ENCODE peak calls at places on chromosomes 5 and 9, in eight cellular contexts. M, T, U, E, K, L, X and S are unnamed samples.

GRCh38 chr9:130421802-130422276 is 22.9 kb upstream of the ASS1 start:
- DNase-seq in E (no peak), X (no peak), K (no peak), M (no peak), U (no peak), T (no peak), L (no peak), S (no peak)

GRCh38 chr5:168314735-168315411 is 23.4 kb downstream of the WWC1 start:
- DNase-seq in T (no peak), K (no peak), L (peak), M (peak), U (no peak), X (peak), E (no peak), S (no peak)

GRCh38 chr9:131335356-131335755 is 45.8 kb downstream of the PLPP7 start:
- DNase-seq in L (no peak), M (no peak), T (no peak), X (no peak), K (peak), U (no peak), E (no peak), S (no peak)

GRCh38 chr5:82150562-82150961 is 127.6 kb downstream of the RPS23 start:
- DNase-seq in T (no peak), E (no peak), M (no peak), X (no peak), K (no peak), L (no peak), U (no peak), S (no peak)

GRCh38 chr5:142922223-142922952 is 152.2 kb downstream of the ARHGAP26 start:
- DNase-seq in X (no peak), E (peak), T (no peak), L (peak), K (no peak), M (no peak), U (no peak), S (no peak)

GRCh38 chr5:154356256-154356655 is 89.5 kb upstream of the SAP30L start:
- DNase-seq in K (peak), T (no peak), E (no peak), M (no peak), U (no peak), L (no peak), X (no peak), S (no peak)

GRCh38 chr5:124844371-124844770 is 97.9 kb upstream of the ZNF608 start:
- DNase-seq in U (no peak), K (no peak), X (no peak), E (no peak), L (no peak), T (no peak), M (no peak), S (no peak)

GRCh38 chr5:139788294-139788875 is 7.2 kb upstream of the PSD2 start:
- DNase-seq in T (no peak), X (no peak), L (no peak), K (no peak), U (no peak), M (no peak), E (no peak), S (no peak)

GRCh38 chr5:40875958-40876357 is 33.3 kb upstream of the C7 start:
- DNase-seq in U (no peak), T (no peak), X (no peak), M (no peak), L (no peak), K (no peak), E (no peak), S (no peak)

GRCh38 chr5:89849819-89850515 is 559.6 kb downstream of the CETN3 start:
- DNase-seq in U (no peak), X (no peak), L (no peak), K (no peak), M (no peak), T (no peak), E (no peak), S (no peak)

GRCh38 chr5:68122929-68123328 is 92.6 kb upstream of the PIK3R1 start:
- DNase-seq in X (no peak), T (no peak), M (no peak), U (no peak), K (no peak), L (no peak), E (no peak), S (no peak)

GRCh38 chr9:89635816-89636215 is 31.0 kb downstream of the GADD45G start:
- DNase-seq in T (no peak), X (peak), L (no peak), U (no peak), M (no peak), E (no peak), K (no peak), S (no peak)

GRCh38 chr5:57383093-57383861 is 99.3 kb downstream of the ACTBL2 start:
- DNase-seq in K (no peak), E (peak), U (no peak), M (no peak), T (no peak), X (no peak), L (peak), S (no peak)

GRCh38 chr9:125538092-125538473 is 168.9 kb downstream of the MAPKAP1 start:
- DNase-seq in U (peak), X (peak), K (no peak), L (peak), M (peak), E (peak), T (no peak), S (no peak)

GRCh38 chr5:126365446-126366198 is 57.6 kb upstream of the GRAMD2B start:
- DNase-seq in T (no peak), U (no peak), E (no peak), X (peak), M (no peak), L (no peak), K (no peak), S (no peak)

GRCh38 chr5:89181546-89181945 is 298.6 kb upstream of the MEF2C start:
- DNase-seq in K (no peak), X (no peak), M (no peak), U (no peak), L (no peak), E (no peak), T (no peak), S (no peak)

GRCh38 chr5:88839238-88839637 is 43.7 kb downstream of the MEF2C start:
- DNase-seq in U (no peak), K (no peak), E (no peak), M (no peak), T (no peak), L (no peak), X (no peak), S (no peak)

GRCh38 chr5:133469846-133470245 is 142.5 kb downstream of the FSTL4 start:
- DNase-seq in X (no peak), E (no peak), K (no peak), L (no peak), T (no peak), M (no peak), U (no peak), S (no peak)

GRCh38 chr9:91751922-91752321 is 198.1 kb downstream of the ROR2 start:
- DNase-seq in X (no peak), U (no peak), K (no peak), L (no peak), T (no peak), M (no peak), E (no peak), S (no peak)

GRCh38 chr5:113092683-113093082 is 116.1 kb downstream of the DCP2 start:
- DNase-seq in X (no peak), E (no peak), L (no peak), M (no peak), K (no peak), T (no peak), U (no peak), S (no peak)

GRCh38 chr9:20066120-20066519 is 277.3 kb upstream of the SLC24A2 start:
- DNase-seq in T (no peak), X (no peak), M (no peak), K (no peak), U (no peak), E (no peak), L (no peak), S (no peak)

GRCh38 chr5:176608937-176609723 is 826 bp downstream of the GPRIN1 start:
- DNase-seq in L (no peak), K (no peak), M (no peak), E (no peak), X (no peak), U (no peak), T (no peak), S (no peak)

GRCh38 chr5:144086295-144086694 is 84.2 kb downstream of the YIPF5 start:
- DNase-seq in L (no peak), M (no peak), X (no peak), U (no peak), E (no peak), K (no peak), T (no peak), S (no peak)

GRCh38 chr9:135536166-135536565 is 9.8 kb upstream of the OBP2A start:
- DNase-seq in E (no peak), K (no peak), T (no peak), U (no peak), L (no peak), X (no peak), M (peak), S (no peak)
- H3K27ac ChIP-seq in E (no peak), K (no peak), T (no peak), U (no peak), L (no peak), X (no peak), M (no peak), S (no peak)

GRCh38 chr9:35415769-35416427 is 74.0 kb upstream of the RUSC2 start:
- DNase-seq in L (no peak), M (no peak), U (no peak), X (no peak), K (no peak), T (no peak), E (no peak), S (no peak)
- TF ChIP-seq CTCF in L (no peak), M (no peak), U (no peak), X (no peak), K (no peak), T (no peak), E (no peak), S (no peak)

GRCh38 chr5:38453506-38453905 is 102.9 kb downstream of the LIFR start:
- DNase-seq in E (no peak), L (no peak), M (no peak), X (no peak), U (no peak), T (no peak), K (no peak), S (no peak)

GRCh38 chr5:38453921-38454320 is 102.5 kb downstream of the LIFR start:
- DNase-seq in M (no peak), X (no peak), L (no peak), E (no peak), K (no peak), U (no peak), T (no peak), S (no peak)

GRCh38 chr5:38456657-38457056 is 99.8 kb downstream of the LIFR start:
- DNase-seq in M (no peak), K (no peak), X (no peak), E (no peak), L (no peak), T (no peak), U (no peak), S (no peak)

GRCh38 chr5:38455797-38456330 is 100.6 kb downstream of the LIFR start:
- DNase-seq in L (no peak), T (no peak), M (no peak), X (no peak), K (no peak), U (no peak), E (no peak), S (no peak)

DNA sequence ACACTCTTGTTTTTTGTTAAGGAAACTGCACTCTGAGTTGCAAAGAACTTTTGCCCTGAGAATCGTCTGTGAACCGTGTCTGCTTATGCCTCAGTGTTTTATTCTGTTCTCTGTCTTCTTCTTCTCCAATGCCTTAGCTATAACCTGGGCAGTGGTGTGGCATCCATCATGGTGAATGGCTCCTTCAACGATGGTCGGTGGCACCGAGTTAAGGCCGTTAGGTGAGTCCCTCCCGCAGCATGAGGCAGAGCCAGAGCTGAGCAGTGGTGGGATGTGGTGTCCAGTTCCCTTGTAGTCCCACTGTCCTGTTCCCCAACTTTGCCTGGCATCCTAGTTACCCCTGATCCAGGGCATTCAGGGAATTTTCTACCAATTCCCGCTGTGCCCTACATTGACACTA is 98.3 kb downstream of the LIFR start:
- DNase-seq in T (no peak), M (no peak), U (peak), E (no peak), K (no peak), L (no peak), X (no peak), S (no peak)
- TF ChIP-seq POLR2A in T (no peak), M (no peak), U (no peak), E (no peak), K (no peak), L (no peak), X (no peak), S (no peak)

DNA sequence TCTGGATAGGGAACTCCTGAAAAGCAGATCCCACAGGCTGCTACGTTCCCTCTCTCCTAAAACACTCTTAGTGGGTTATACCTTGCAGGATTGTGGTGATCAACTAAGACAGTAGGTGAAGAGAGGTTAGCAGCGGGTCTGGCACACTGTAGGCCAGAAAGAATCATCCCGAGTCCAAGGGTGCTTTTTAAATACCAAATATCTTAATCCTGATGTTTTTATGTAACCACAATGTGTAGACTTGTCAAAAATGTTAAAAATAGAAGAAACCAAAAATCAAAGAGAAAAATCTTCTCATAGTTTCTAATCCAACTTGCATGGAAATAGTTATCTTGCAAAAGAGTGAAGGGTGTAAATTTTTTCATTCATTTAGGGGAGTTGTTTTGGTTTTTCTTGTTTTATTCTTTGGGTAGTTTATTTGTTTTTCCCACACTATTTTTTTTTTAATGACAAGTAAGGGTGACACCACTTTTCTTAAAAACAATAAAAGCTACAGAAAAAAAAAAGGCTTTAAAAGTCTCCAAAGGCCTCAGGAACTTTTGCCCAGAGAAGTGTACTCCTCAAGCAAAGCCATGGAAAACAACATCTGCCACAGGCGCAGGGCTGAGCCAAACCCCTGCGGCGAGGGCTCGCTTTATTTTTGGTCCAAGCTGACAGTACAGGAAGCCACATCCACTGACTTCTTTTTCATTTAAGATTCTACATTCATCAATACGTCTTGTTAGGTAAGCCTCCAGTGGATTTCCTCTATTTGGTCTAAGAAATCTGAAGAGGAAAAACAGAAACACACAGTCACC is 52.1 kb upstream of the IFNK start:
- DNase-seq in M (no peak), K (no peak), X (no peak), T (peak), E (no peak), L (no peak), U (no peak), S (no peak)
- H3K27ac ChIP-seq in M (no peak), K (peak), X (no peak), T (no peak), E (no peak), L (no peak), U (peak), S (no peak)